ENCODE peak calls at places on chromosomes 6 and 20, in six cellular contexts. O is heart right ventricle; B is fibroblast of lung; N is cardiac muscle cell; F is ovary; M is CD8-positive, alpha-beta T cell. S is an unnamed sample.

GRCh38 chr6:116847234-116847633 is 18.4 kb upstream of the GPRC6A start:
- DNase-seq in B (peak; percentile 68), N (peak; percentile 30), F (no peak), O (no peak), M (no peak), S (no peak)

GRCh38 chr6:166483556-166484250 is 101.0 kb upstream of the MPC1 start:
- DNase-seq in B (no peak), F (no peak), M (no peak), N (no peak), O (no peak), S (no peak)

GRCh38 chr6:15881150-15881549 is 218.3 kb upstream of the DTNBP1 start:
- DNase-seq in B (no peak), N (no peak), M (no peak), O (peak; percentile 32), F (no peak), S (no peak)

GRCh38 chr6:161169690-161170089 is 104.2 kb downstream of the AGPAT4 start:
- DNase-seq in F (peak; percentile 63), B (peak; percentile 60), N (no peak), M (no peak), O (no peak), S (no peak)

GRCh38 chr6:170004585-170005210 is 253.3 kb downstream of the ERMARD start:
- DNase-seq in B (no peak), F (no peak), N (no peak), O (no peak), M (no peak), S (no peak)

GRCh38 chr20:32516985-32517873 is 67.9 kb downstream of the NOL4L start:
- DNase-seq in O (peak; percentile 61), F (no peak), N (peak; percentile 73), B (no peak), M (no peak), S (no peak)

GRCh38 chr20:18683839-18684238 is 96.0 kb downstream of the DTD1 start:
- DNase-seq in B (no peak), F (no peak), O (no peak), M (no peak), N (no peak), S (no peak)

GRCh38 chr20:53023717-53024116 is 51.6 kb downstream of the TSHZ2 start:
- DNase-seq in O (no peak), N (no peak), B (no peak), M (no peak), F (no peak), S (no peak)

GRCh38 chr20:58405504-58406291 is 16.7 kb downstream of the VAPB start:
- DNase-seq in B (no peak), M (no peak), F (no peak), N (no peak), O (no peak), S (no peak)

GRCh38 chr6:87671555-87672029 is 30.4 kb downstream of the AKIRIN2 start:
- DNase-seq in B (no peak), F (no peak), N (peak; percentile 26), O (no peak), M (no peak), S (no peak)

GRCh38 chr20:62739581-62740285 is 31.1 kb downstream of the NTSR1 start:
- DNase-seq in F (no peak), N (no peak), B (no peak), O (no peak), M (peak; percentile 57), S (no peak)

GRCh38 chr6:14881399-14881798 is 364.5 kb upstream of the JARID2 start:
- DNase-seq in F (no peak), M (no peak), O (peak; percentile 25), N (no peak), B (peak; percentile 83), S (no peak)

GRCh38 chr20:19463597-19463996 is 251.2 kb downstream of the SLC24A3 start:
- DNase-seq in B (no peak), M (no peak), F (no peak), O (no peak), N (no peak), S (no peak)

GRCh38 chr6:149897015-149897697 is 757 bp downstream of the RAET1E start:
- DNase-seq in B (peak; percentile 97), F (peak; percentile 90), M (no peak), N (no peak), O (peak; percentile 79), S (no peak)

GRCh38 chr6:163820745-163821456 is 406.4 kb downstream of the QKI start:
- DNase-seq in F (no peak), B (no peak), N (no peak), M (no peak), O (no peak), S (no peak)

GRCh38 chr6:41489284-41489851 is 56.8 kb upstream of the FOXP4 start:
- DNase-seq in O (no peak), B (peak; percentile 35), M (no peak), F (no peak), N (no peak), S (no peak)

GRCh38 chr6:70849348-70850069 is 107.4 kb downstream of the B3GAT2 start:
- DNase-seq in F (no peak), O (no peak), N (no peak), B (no peak), M (no peak), S (no peak)

GRCh38 chr6:147742445-147742844 is 234.0 kb downstream of the SAMD5 start:
- DNase-seq in N (no peak), F (no peak), O (no peak), B (no peak), M (no peak), S (no peak)

GRCh38 chr20:1440024-1440423 is 26.6 kb downstream of the NSFL1C start:
- DNase-seq in B (peak; percentile 15), N (no peak), O (no peak), M (no peak), F (no peak), S (no peak)

GRCh38 chr6:17705428-17705777 is 1.3 kb downstream of the NUP153 start:
- DNase-seq in O (peak; percentile 64), N (peak; percentile 43), F (peak; percentile 53), M (no peak), B (peak; percentile 81), S (no peak)

GRCh38 chr6:21381336-21381963 is 212.1 kb upstream of the SOX4 start:
- DNase-seq in B (peak; percentile 51), F (no peak), O (no peak), N (no peak), M (no peak), S (no peak)

GRCh38 chr6:17673543-17674254 is 33.0 kb downstream of the NUP153 start:
- DNase-seq in O (no peak), F (no peak), N (no peak), B (no peak), M (no peak), S (no peak)

GRCh38 chr20:44131704-44132103 is 55.3 kb downstream of the JPH2 start:
- DNase-seq in B (no peak), N (no peak), F (no peak), O (no peak), M (no peak), S (no peak)

GRCh38 chr6:108735991-108736345 is 112.3 kb upstream of the ARMC2 start:
- DNase-seq in N (no peak), M (no peak), F (no peak), B (no peak), O (no peak), S (no peak)

GRCh38 chr20:42961771-42962170 is 227.9 kb downstream of the PTPRT start:
- DNase-seq in F (no peak), B (no peak), O (no peak), M (no peak), N (no peak), S (no peak)

GRCh38 chr20:55054443-55054842 is 579.0 kb downstream of the DOK5 start:
- DNase-seq in O (no peak), F (no peak), N (no peak), M (no peak), B (no peak), S (no peak)

GRCh38 chr20:57195023-57195758 is 71.2 kb downstream of the BMP7 start:
- DNase-seq in O (no peak), F (no peak), N (no peak), B (no peak), M (no peak), S (no peak)

GRCh38 chr6:165662041-165662491 is 975 bp downstream of the PDE10A start:
- DNase-seq in N (peak; percentile 55), F (peak; percentile 57), O (peak; percentile 58), B (no peak), M (no peak), S (no peak)

GRCh38 chr6:14871196-14871595 is 374.7 kb upstream of the JARID2 start:
- DNase-seq in B (peak; percentile 64), N (no peak), O (peak; percentile 46), M (no peak), F (no peak), S (no peak)

GRCh38 chr6:165660881-165661415 is 2.1 kb downstream of the PDE10A start:
- DNase-seq in N (no peak), B (no peak), M (no peak), O (no peak), F (peak; percentile 46), S (no peak)

GRCh38 chr6:82842721-82843120 is 222.9 kb downstream of the UBE3D start:
- DNase-seq in B (peak; percentile 36), F (no peak), M (no peak), N (no peak), O (no peak), S (no peak)

GRCh38 chr6:102670756-102671155 is 1277.2 kb downstream of the GRIK2 start:
- DNase-seq in N (no peak), F (no peak), O (no peak), M (no peak), B (no peak), S (peak; percentile 21)

GRCh38 chr20:48737463-48738093 is 90.2 kb downstream of the PREX1 start:
- DNase-seq in N (no peak), F (no peak), B (no peak), O (no peak), M (no peak), S (peak; percentile 57)

GRCh38 chr6:14166821-14167220 is 49.2 kb downstream of the CD83 start:
- DNase-seq in B (no peak), N (peak; percentile 23), M (no peak), O (no peak), F (no peak), S (no peak)

GRCh38 chr6:39236742-39237141 is 7.5 kb upstream of the KCNK5 start:
- DNase-seq in O (no peak), N (no peak), F (no peak), B (no peak), M (no peak), S (no peak)

GRCh38 chr6:35385457-35386202 is 43.3 kb downstream of the PPARD start:
- DNase-seq in N (no peak), F (peak; percentile 77), O (no peak), B (peak; percentile 50), M (no peak), S (no peak)
- H3K27ac ChIP-seq in N (peak overlapping the region; percentile 63), F (peak overlapping the region; percentile 12), O (no peak overlapping the region), B (no peak overlapping the region), M (no peak overlapping the region), S (no peak overlapping the region)

GRCh38 chr6:158780963-158781691 is 38.0 kb downstream of the EZR start:
- DNase-seq in N (no peak), M (no peak), F (no peak), O (no peak), B (no peak), S (no peak)
- H3K27ac ChIP-seq in N (no peak overlapping the region), M (no peak overlapping the region), F (no peak overlapping the region), O (no peak overlapping the region), B (no peak overlapping the region), S (no peak overlapping the region)

GRCh38 chr20:64057628-64058498 is 5.1 kb upstream of the TCEA2 start:
- DNase-seq in B (peak; percentile 43), N (peak; percentile 82), O (peak; percentile 88), F (peak; percentile 78), M (peak; percentile 83), S (no peak)
- H3K27ac ChIP-seq in B (no peak overlapping the region), N (no peak overlapping the region), O (peak overlapping the region; percentile 91), F (no peak overlapping the region), M (no peak overlapping the region), S (peak overlapping the region; percentile 27)

GRCh38 chr6:55774542-55775318 is 100.7 kb downstream of the BMP5 start:
- DNase-seq in M (no peak), O (no peak), N (peak; percentile 9), B (no peak), F (no peak), S (no peak)
- H3K27ac ChIP-seq in M (no peak overlapping the region), O (no peak overlapping the region), N (peak overlapping the region; percentile 20), B (no peak overlapping the region), F (no peak overlapping the region), S (no peak overlapping the region)

S was measured in caudate nucleus.